ENCODE peak calls at places on chromosomes 7 and 10, in ten cellular contexts. T is hepatocyte, C is psoas muscle, Z is PC-9, S is fibroblast of lung, H is neuronal stem cell, Q is GM23338, M is sigmoid colon, E is prostate gland, F is heart left ventricle. G is an unnamed sample.

GRCh38 chr10:8456386-8456785 is 401.9 kb downstream of the GATA3 start:
- DNase-seq in T (no peak), C (no peak), Z (no peak), S (no peak), H (no peak), Q (no peak), M (no peak), E (no peak), F (no peak), G (no peak)

GRCh38 chr10:80260295-80261243 is 28.9 kb downstream of the MAT1A start:
- DNase-seq in T (no peak), C (no peak), Z (peak; percentile 45), S (no peak), H (peak; percentile 50), Q (peak; percentile 78), M (no peak), E (no peak), F (no peak), G (peak; percentile 23)

GRCh38 chr7:45924283-45924682 is 3.2 kb upstream of the IGFBP3 start:
- DNase-seq in T (peak; percentile 56), C (no peak), Z (peak; percentile 79), S (peak; percentile 91), H (no peak), Q (no peak), M (no peak), E (peak; percentile 28), F (no peak), G (peak; percentile 95)

GRCh38 chr7:36232971-36233550 is 80.0 kb downstream of the EEPD1 start:
- DNase-seq in T (no peak), C (no peak), Z (no peak), S (peak; percentile 24), H (no peak), Q (no peak), M (no peak), E (no peak), F (no peak), G (no peak)

GRCh38 chr10:117684211-117684610 is 141.7 kb downstream of the EMX2 start:
- DNase-seq in T (no peak), C (no peak), Z (no peak), S (no peak), H (no peak), Q (no peak), M (no peak), E (no peak), F (no peak), G (no peak)

GRCh38 chr7:133709036-133709880 is 417.9 kb upstream of the LRGUK start:
- DNase-seq in T (no peak), C (no peak), Z (no peak), S (no peak), H (no peak), Q (no peak), M (no peak), E (no peak), F (no peak), G (peak; percentile 37)

GRCh38 chr10:30114401-30114800 is 55.0 kb upstream of the JCAD start:
- DNase-seq in T (no peak), C (no peak), Z (no peak), S (no peak), H (no peak), Q (no peak), M (no peak), E (no peak), F (no peak), G (no peak)

GRCh38 chr7:136134503-136134902 is 157.3 kb upstream of the MTPN start:
- DNase-seq in T (peak; percentile 18), C (no peak), Z (no peak), S (peak; percentile 53), H (no peak), Q (peak; percentile 31), M (no peak), E (no peak), F (no peak), G (peak; percentile 75)

GRCh38 chr10:95451568-95452524 is 109.3 kb downstream of the SORBS1 start:
- DNase-seq in T (no peak), C (no peak), Z (no peak), S (peak; percentile 81), H (no peak), Q (no peak), M (no peak), E (no peak), F (no peak), G (no peak)

GRCh38 chr10:69961168-69961863 is 91.3 kb upstream of the MACROH2A2 start:
- DNase-seq in T (peak; percentile 23), C (no peak), Z (no peak), S (peak; percentile 19), H (no peak), Q (peak; percentile 36), M (no peak), E (no peak), F (no peak), G (no peak)

GRCh38 chr7:92645114-92645497 is 54.9 kb upstream of the FAM133B start:
- DNase-seq in T (no peak), C (no peak), Z (no peak), S (peak; percentile 43), H (no peak), Q (no peak), M (no peak), E (no peak), F (no peak), G (no peak)

GRCh38 chr10:75487087-75487784 is 55.8 kb downstream of the LRMDA start:
- DNase-seq in T (no peak), C (no peak), Z (no peak), S (peak; percentile 68), H (no peak), Q (no peak), M (no peak), E (no peak), F (no peak), G (peak; percentile 23)
- H3K27ac ChIP-seq in T (no peak overlapping the region), C (no peak overlapping the region), Z (no peak overlapping the region), S (no peak overlapping the region), H (no peak overlapping the region), Q (no peak overlapping the region), M (no peak overlapping the region), E (no peak overlapping the region), F (no peak overlapping the region), G (no peak overlapping the region)

DNA sequence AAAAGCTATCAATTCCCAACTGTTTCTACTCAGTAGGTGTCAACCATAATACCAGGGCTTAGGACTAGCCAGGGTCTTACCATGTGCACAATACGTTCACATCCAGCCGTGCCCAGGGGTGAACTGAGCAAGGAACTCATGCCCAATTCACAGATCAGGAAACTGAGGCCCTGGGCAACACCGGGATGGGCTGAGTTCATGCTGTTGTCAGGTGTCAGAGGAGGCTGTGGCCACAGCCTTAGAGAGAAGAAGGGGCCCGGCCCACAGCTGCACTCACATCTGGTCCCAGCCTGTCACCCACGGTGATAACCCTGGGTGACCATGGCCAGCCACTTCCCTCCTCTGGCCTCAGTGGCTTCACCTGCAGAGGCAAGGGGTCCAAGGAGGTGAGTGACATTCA is 92.0 kb downstream of the FAM53B start:
- DNase-seq in T (no peak), C (no peak), Z (no peak), S (no peak), H (no peak), Q (no peak), M (no peak), E (no peak), F (no peak), G (no peak)
- H3K27ac ChIP-seq in T (no peak overlapping the region), C (peak overlapping the region; percentile 44), Z (no peak overlapping the region), S (no peak overlapping the region), H (no peak overlapping the region), Q (no peak overlapping the region), M (no peak overlapping the region), E (no peak overlapping the region), F (peak overlapping the region; percentile 15), G (no peak overlapping the region)

GRCh38 chr7:101177644-101178043 is 2.4 kb downstream of the NAT16 start:
- DNase-seq in T (no peak), C (no peak), Z (no peak), S (no peak), H (no peak), Q (no peak), M (no peak), E (no peak), F (no peak), G (no peak)
- H3K27ac ChIP-seq in T (no peak overlapping the region), C (no peak overlapping the region), Z (no peak overlapping the region), S (no peak overlapping the region), H (no peak overlapping the region), Q (no peak overlapping the region), M (no peak overlapping the region), E (no peak overlapping the region), F (no peak overlapping the region), G (no peak overlapping the region)

GRCh38 chr7:25859412-25859704 is 292.6 kb upstream of the NFE2L3 start:
- DNase-seq in T (no peak), C (no peak), Z (no peak), S (no peak), H (no peak), Q (peak; percentile 61), M (no peak), E (no peak), F (no peak), G (no peak)
- H3K27ac ChIP-seq in T (peak overlapping the region; percentile 92), C (no peak overlapping the region), Z (no peak overlapping the region), S (no peak overlapping the region), H (no peak overlapping the region), Q (no peak overlapping the region), M (no peak overlapping the region), E (no peak overlapping the region), F (no peak overlapping the region), G (no peak overlapping the region)

GRCh38 chr7:114865564-114865963 is 56.3 kb upstream of the MDFIC start:
- DNase-seq in T (peak; percentile 56), C (peak; percentile 39), Z (peak; percentile 35), S (peak; percentile 52), H (peak; percentile 9), Q (peak; percentile 74), M (no peak), E (peak; percentile 19), F (peak; percentile 51), G (peak; percentile 71)
- H3K27ac ChIP-seq in T (no peak overlapping the region), C (no peak overlapping the region), Z (no peak overlapping the region), S (no peak overlapping the region), H (no peak overlapping the region), Q (no peak overlapping the region), M (no peak overlapping the region), E (no peak overlapping the region), F (no peak overlapping the region), G (no peak overlapping the region)

GRCh38 chr10:77849039-77849664 is 77.4 kb downstream of the DLG5 start:
- DNase-seq in T (peak; percentile 52), C (no peak), Z (no peak), S (no peak), H (peak; percentile 69), Q (no peak), M (no peak), E (no peak), F (no peak), G (no peak)
- H3K27ac ChIP-seq in T (peak overlapping the region; percentile 73), C (no peak overlapping the region), Z (no peak overlapping the region), S (no peak overlapping the region), H (no peak overlapping the region), Q (no peak overlapping the region), M (peak overlapping the region; percentile 31), E (no peak overlapping the region), F (peak overlapping the region; percentile 83), G (no peak overlapping the region)